ENCODE peak calls at places on chromosome 7, in four cellular contexts. One of them, this sample, is unnamed.

GRCh38 chr7:3892167-3892566 is 591.1 kb downstream of the SDK1 start:
- DNase-seq in activated T-cell treated with anti-CD3 and anti-CD28 coated beads, Interleukin-2, amount 50 U/mL, for 48 hours: no peak
- DNase-seq in fibroblast of the aortic adventitia: no peak
- DNase-seq in putamen: no peak
- DNase-seq in this sample: peak; percentile 36

GRCh38 chr7:124723012-124723411 is 42.6 kb downstream of the GPR37 start:
- DNase-seq in activated T-cell treated with anti-CD3 and anti-CD28 coated beads, Interleukin-2, amount 50 U/mL, for 48 hours: no peak
- DNase-seq in putamen: no peak
- DNase-seq in fibroblast of the aortic adventitia: peak; percentile 63
- DNase-seq in this sample: no peak

GRCh38 chr7:311131-311680 is 21.2 kb downstream of the FOXL3 start:
- DNase-seq in activated T-cell treated with anti-CD3 and anti-CD28 coated beads, Interleukin-2, amount 50 U/mL, for 48 hours: no peak
- DNase-seq in fibroblast of the aortic adventitia: no peak
- DNase-seq in putamen: no peak
- DNase-seq in this sample: no peak

GRCh38 chr7:80771523-80771922 is 133.1 kb downstream of the CD36 start:
- DNase-seq in putamen: no peak
- DNase-seq in fibroblast of the aortic adventitia: no peak
- DNase-seq in activated T-cell treated with anti-CD3 and anti-CD28 coated beads, Interleukin-2, amount 50 U/mL, for 48 hours: no peak
- DNase-seq in this sample: no peak

GRCh38 chr7:6395898-6396582 is 51.7 kb downstream of the DAGLB start:
- DNase-seq in activated T-cell treated with anti-CD3 and anti-CD28 coated beads, Interleukin-2, amount 50 U/mL, for 48 hours: no peak
- DNase-seq in putamen: no peak
- DNase-seq in fibroblast of the aortic adventitia: no peak
- DNase-seq in this sample: peak; percentile 24

GRCh38 chr7:44213872-44214595 is 13.3 kb downstream of the YKT6 start:
- DNase-seq in putamen: no peak
- DNase-seq in activated T-cell treated with anti-CD3 and anti-CD28 coated beads, Interleukin-2, amount 50 U/mL, for 48 hours: no peak
- DNase-seq in fibroblast of the aortic adventitia: peak; percentile 48
- DNase-seq in this sample: no peak

GRCh38 chr7:18401757-18402156 is 93.8 kb upstream of the HDAC9 start:
- DNase-seq in putamen: no peak
- DNase-seq in fibroblast of the aortic adventitia: no peak
- DNase-seq in activated T-cell treated with anti-CD3 and anti-CD28 coated beads, Interleukin-2, amount 50 U/mL, for 48 hours: no peak
- DNase-seq in this sample: no peak

GRCh38 chr7:123220396-123220795 is 20.6 kb upstream of the SLC13A1 start:
- DNase-seq in fibroblast of the aortic adventitia: peak; percentile 59
- DNase-seq in putamen: no peak
- DNase-seq in activated T-cell treated with anti-CD3 and anti-CD28 coated beads, Interleukin-2, amount 50 U/mL, for 48 hours: no peak
- DNase-seq in this sample: no peak

GRCh38 chr7:11237742-11238141 is 264.1 kb downstream of the PHF14 start:
- DNase-seq in fibroblast of the aortic adventitia: no peak
- DNase-seq in putamen: no peak
- DNase-seq in activated T-cell treated with anti-CD3 and anti-CD28 coated beads, Interleukin-2, amount 50 U/mL, for 48 hours: no peak
- DNase-seq in this sample: no peak

GRCh38 chr7:130381468-130382312 is 1.4 kb downstream of the CPA1 start:
- DNase-seq in activated T-cell treated with anti-CD3 and anti-CD28 coated beads, Interleukin-2, amount 50 U/mL, for 48 hours: no peak
- DNase-seq in putamen: no peak
- DNase-seq in fibroblast of the aortic adventitia: no peak
- DNase-seq in this sample: no peak

GRCh38 chr7:71363627-71364026 is 231.7 kb downstream of the GALNT17 start:
- DNase-seq in putamen: no peak
- DNase-seq in fibroblast of the aortic adventitia: no peak
- DNase-seq in activated T-cell treated with anti-CD3 and anti-CD28 coated beads, Interleukin-2, amount 50 U/mL, for 48 hours: no peak
- DNase-seq in this sample: no peak

GRCh38 chr7:66326501-66327180 is 121.5 kb downstream of the TPST1 start:
- DNase-seq in activated T-cell treated with anti-CD3 and anti-CD28 coated beads, Interleukin-2, amount 50 U/mL, for 48 hours: no peak
- DNase-seq in fibroblast of the aortic adventitia: peak; percentile 97
- DNase-seq in putamen: no peak
- DNase-seq in this sample: no peak

GRCh38 chr7:139853576-139854511 is 24.8 kb downstream of the TBXAS1 start:
- DNase-seq in fibroblast of the aortic adventitia: peak; percentile 97
- DNase-seq in activated T-cell treated with anti-CD3 and anti-CD28 coated beads, Interleukin-2, amount 50 U/mL, for 48 hours: no peak
- DNase-seq in putamen: no peak
- DNase-seq in this sample: no peak

GRCh38 chr7:71191766-71192165 is 59.8 kb downstream of the GALNT17 start:
- DNase-seq in fibroblast of the aortic adventitia: no peak
- DNase-seq in activated T-cell treated with anti-CD3 and anti-CD28 coated beads, Interleukin-2, amount 50 U/mL, for 48 hours: no peak
- DNase-seq in putamen: no peak
- DNase-seq in this sample: no peak

This sample was measured in midbrain.